ENCODE peak calls at places on chromosome X, in seven cellular contexts. One of them, this sample, is unnamed.

GRCh38 chrX:103275947-103276567 is 493 bp downstream of the TCEAL5 start:
- DNase-seq in Calu3: no peak
- DNase-seq in mammary epithelial cell: no peak
- DNase-seq in dorsolateral prefrontal cortex: no peak
- DNase-seq in CD14-positive monocyte: no peak
- DNase-seq in endothelial cell of umbilical vein: no peak
- DNase-seq in astrocyte of the spinal cord: no peak
- DNase-seq in this sample: no peak

GRCh38 chrX:17553451-17553850 is 178.5 kb downstream of the NHS start:
- DNase-seq in Calu3: peak
- DNase-seq in endothelial cell of umbilical vein: peak
- DNase-seq in CD14-positive monocyte: no peak
- DNase-seq in dorsolateral prefrontal cortex: no peak
- DNase-seq in astrocyte of the spinal cord: peak
- DNase-seq in mammary epithelial cell: peak
- DNase-seq in this sample: peak

GRCh38 chrX:118975831-118976598 is 1.6 kb downstream of the LONRF3 start:
- DNase-seq in dorsolateral prefrontal cortex: peak
- DNase-seq in Calu3: peak
- DNase-seq in CD14-positive monocyte: peak
- DNase-seq in astrocyte of the spinal cord: no peak
- DNase-seq in endothelial cell of umbilical vein: peak
- DNase-seq in mammary epithelial cell: no peak
- DNase-seq in this sample: no peak

GRCh38 chrX:23478561-23478960 is 143.9 kb downstream of the PTCHD1 start:
- DNase-seq in endothelial cell of umbilical vein: no peak
- DNase-seq in astrocyte of the spinal cord: no peak
- DNase-seq in dorsolateral prefrontal cortex: no peak
- DNase-seq in CD14-positive monocyte: no peak
- DNase-seq in Calu3: no peak
- DNase-seq in mammary epithelial cell: no peak
- DNase-seq in this sample: no peak

GRCh38 chrX:65920620-65921019 is 119.3 kb downstream of the VSIG4 start:
- DNase-seq in dorsolateral prefrontal cortex: no peak
- DNase-seq in endothelial cell of umbilical vein: no peak
- DNase-seq in Calu3: no peak
- DNase-seq in CD14-positive monocyte: no peak
- DNase-seq in mammary epithelial cell: peak
- DNase-seq in astrocyte of the spinal cord: no peak
- DNase-seq in this sample: no peak

GRCh38 chrX:27086221-27086620 is 376.9 kb downstream of the PPP4R3C start:
- DNase-seq in astrocyte of the spinal cord: no peak
- DNase-seq in Calu3: no peak
- DNase-seq in mammary epithelial cell: no peak
- DNase-seq in endothelial cell of umbilical vein: no peak
- DNase-seq in CD14-positive monocyte: no peak
- DNase-seq in dorsolateral prefrontal cortex: no peak
- DNase-seq in this sample: no peak

GRCh38 chrX:40340116-40340515 is 240.7 kb upstream of the ATP6AP2 start:
- DNase-seq in dorsolateral prefrontal cortex: no peak
- DNase-seq in astrocyte of the spinal cord: no peak
- DNase-seq in Calu3: no peak
- DNase-seq in CD14-positive monocyte: no peak
- DNase-seq in endothelial cell of umbilical vein: no peak
- DNase-seq in mammary epithelial cell: no peak
- DNase-seq in this sample: no peak

GRCh38 chrX:133586443-133586842 is 171.2 kb upstream of the GPC4 start:
- DNase-seq in mammary epithelial cell: no peak
- DNase-seq in dorsolateral prefrontal cortex: no peak
- DNase-seq in endothelial cell of umbilical vein: no peak
- DNase-seq in Calu3: no peak
- DNase-seq in CD14-positive monocyte: no peak
- DNase-seq in astrocyte of the spinal cord: no peak
- DNase-seq in this sample: no peak

GRCh38 chrX:12563121-12563520 is 228.1 kb upstream of the PRPS2 start:
- DNase-seq in endothelial cell of umbilical vein: no peak
- DNase-seq in Calu3: no peak
- DNase-seq in dorsolateral prefrontal cortex: no peak
- DNase-seq in CD14-positive monocyte: no peak
- DNase-seq in astrocyte of the spinal cord: no peak
- DNase-seq in mammary epithelial cell: peak
- DNase-seq in this sample: peak

GRCh38 chrX:130625381-130625780 is 223.6 kb downstream of the RBMX2 start:
- DNase-seq in mammary epithelial cell: no peak
- DNase-seq in Calu3: no peak
- DNase-seq in CD14-positive monocyte: no peak
- DNase-seq in endothelial cell of umbilical vein: no peak
- DNase-seq in astrocyte of the spinal cord: peak
- DNase-seq in dorsolateral prefrontal cortex: no peak
- DNase-seq in this sample: no peak

GRCh38 chrX:100687546-100687945 is 43.5 kb downstream of the SRPX2 start:
- DNase-seq in astrocyte of the spinal cord: no peak
- DNase-seq in dorsolateral prefrontal cortex: no peak
- DNase-seq in CD14-positive monocyte: no peak
- DNase-seq in mammary epithelial cell: no peak
- DNase-seq in Calu3: no peak
- DNase-seq in endothelial cell of umbilical vein: no peak
- DNase-seq in this sample: no peak

GRCh38 chrX:151695583-151695930 is 299 bp downstream of the PRRG3 start:
- DNase-seq in CD14-positive monocyte: no peak
- DNase-seq in mammary epithelial cell: no peak
- DNase-seq in dorsolateral prefrontal cortex: no peak
- DNase-seq in endothelial cell of umbilical vein: no peak
- DNase-seq in astrocyte of the spinal cord: no peak
- DNase-seq in Calu3: no peak
- DNase-seq in this sample: no peak

GRCh38 chrX:53674581-53674980 is 11.9 kb downstream of the HUWE1 start:
- DNase-seq in CD14-positive monocyte: no peak
- DNase-seq in Calu3: no peak
- DNase-seq in endothelial cell of umbilical vein: no peak
- DNase-seq in dorsolateral prefrontal cortex: no peak
- DNase-seq in mammary epithelial cell: no peak
- DNase-seq in astrocyte of the spinal cord: no peak
- DNase-seq in this sample: no peak

GRCh38 chrX:22155126-22155525 is 117.6 kb upstream of the CBLL2 start:
- DNase-seq in astrocyte of the spinal cord: no peak
- DNase-seq in mammary epithelial cell: no peak
- DNase-seq in CD14-positive monocyte: no peak
- DNase-seq in endothelial cell of umbilical vein: no peak
- DNase-seq in dorsolateral prefrontal cortex: no peak
- DNase-seq in Calu3: no peak
- DNase-seq in this sample: no peak

GRCh38 chrX:75181721-75182120 is 25.6 kb upstream of the ABCB7 start:
- DNase-seq in mammary epithelial cell: peak
- DNase-seq in dorsolateral prefrontal cortex: no peak
- DNase-seq in astrocyte of the spinal cord: peak
- DNase-seq in CD14-positive monocyte: no peak
- DNase-seq in endothelial cell of umbilical vein: no peak
- DNase-seq in Calu3: no peak
- DNase-seq in this sample: peak

GRCh38 chrX:154082396-154083133 is 15.0 kb downstream of the MECP2 start:
- DNase-seq in endothelial cell of umbilical vein: peak
- DNase-seq in astrocyte of the spinal cord: peak
- DNase-seq in CD14-positive monocyte: no peak
- DNase-seq in Calu3: no peak
- DNase-seq in dorsolateral prefrontal cortex: no peak
- DNase-seq in mammary epithelial cell: peak
- DNase-seq in this sample: peak

GRCh38 chrX:21479695-21480280 is 105.6 kb downstream of the CNKSR2 start:
- DNase-seq in astrocyte of the spinal cord: peak
- DNase-seq in dorsolateral prefrontal cortex: no peak
- DNase-seq in mammary epithelial cell: peak
- DNase-seq in endothelial cell of umbilical vein: peak
- DNase-seq in Calu3: peak
- DNase-seq in CD14-positive monocyte: no peak
- DNase-seq in this sample: peak

DNA sequence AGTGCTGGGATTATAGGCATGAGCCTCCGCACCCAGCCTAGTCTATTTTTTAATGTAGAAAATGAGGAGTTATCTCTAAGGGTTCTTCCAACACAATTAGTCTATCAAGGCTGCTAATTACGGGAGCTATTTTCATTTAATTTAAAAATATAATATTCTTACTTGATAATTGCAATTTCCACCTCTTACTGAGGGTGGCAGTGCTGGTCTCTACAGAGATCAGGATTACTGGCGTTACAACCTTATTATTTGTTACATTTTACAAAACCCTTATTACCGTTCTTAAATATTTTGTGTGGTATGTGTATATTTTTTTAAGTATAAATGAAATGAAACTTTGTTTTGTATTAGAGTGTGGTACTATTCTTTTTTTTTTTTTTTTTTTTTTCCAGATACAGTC is 17.6 kb upstream of the GK start:
- DNase-seq in astrocyte of the spinal cord: no peak
- DNase-seq in mammary epithelial cell: no peak
- DNase-seq in Calu3: peak
- DNase-seq in dorsolateral prefrontal cortex: no peak
- DNase-seq in endothelial cell of umbilical vein: peak
- DNase-seq in CD14-positive monocyte: no peak
- DNase-seq in this sample: no peak
- TF ChIP-seq CTCF in astrocyte of the spinal cord: peak
- TF ChIP-seq CTCF in mammary epithelial cell: peak
- TF ChIP-seq CTCF in Calu3: no peak
- TF ChIP-seq CTCF in dorsolateral prefrontal cortex: no peak
- TF ChIP-seq CTCF in endothelial cell of umbilical vein: no peak
- TF ChIP-seq CTCF in CD14-positive monocyte: peak
- TF ChIP-seq CTCF in this sample: peak

GRCh38 chrX:38260231-38260630 is 39.6 kb upstream of the SRPX start:
- DNase-seq in dorsolateral prefrontal cortex: no peak
- DNase-seq in astrocyte of the spinal cord: peak
- DNase-seq in mammary epithelial cell: no peak
- DNase-seq in Calu3: peak
- DNase-seq in CD14-positive monocyte: no peak
- DNase-seq in endothelial cell of umbilical vein: peak
- DNase-seq in this sample: no peak
- TF ChIP-seq CTCF in dorsolateral prefrontal cortex: no peak
- TF ChIP-seq CTCF in astrocyte of the spinal cord: peak
- TF ChIP-seq CTCF in mammary epithelial cell: peak
- TF ChIP-seq CTCF in Calu3: peak
- TF ChIP-seq CTCF in CD14-positive monocyte: peak
- TF ChIP-seq CTCF in endothelial cell of umbilical vein: peak
- TF ChIP-seq CTCF in this sample: peak

GRCh38 chrX:137423241-137423640 is 142.7 kb upstream of the ZIC3 start:
- DNase-seq in endothelial cell of umbilical vein: no peak
- DNase-seq in CD14-positive monocyte: no peak
- DNase-seq in dorsolateral prefrontal cortex: no peak
- DNase-seq in Calu3: no peak
- DNase-seq in mammary epithelial cell: no peak
- DNase-seq in astrocyte of the spinal cord: no peak
- DNase-seq in this sample: no peak

GRCh38 chrX:137424679-137425078 is 141.2 kb upstream of the ZIC3 start:
- DNase-seq in dorsolateral prefrontal cortex: no peak
- DNase-seq in mammary epithelial cell: no peak
- DNase-seq in Calu3: no peak
- DNase-seq in astrocyte of the spinal cord: no peak
- DNase-seq in CD14-positive monocyte: no peak
- DNase-seq in endothelial cell of umbilical vein: no peak
- DNase-seq in this sample: no peak

GRCh38 chrX:137427813-137428212 is 138.1 kb upstream of the ZIC3 start:
- DNase-seq in endothelial cell of umbilical vein: no peak
- DNase-seq in CD14-positive monocyte: no peak
- DNase-seq in Calu3: no peak
- DNase-seq in dorsolateral prefrontal cortex: no peak
- DNase-seq in astrocyte of the spinal cord: peak
- DNase-seq in mammary epithelial cell: no peak
- DNase-seq in this sample: no peak

GRCh38 chrX:137427061-137427778 is 138.7 kb upstream of the ZIC3 start:
- DNase-seq in astrocyte of the spinal cord: no peak
- DNase-seq in CD14-positive monocyte: no peak
- DNase-seq in endothelial cell of umbilical vein: no peak
- DNase-seq in mammary epithelial cell: no peak
- DNase-seq in Calu3: no peak
- DNase-seq in dorsolateral prefrontal cortex: no peak
- DNase-seq in this sample: no peak

DNA sequence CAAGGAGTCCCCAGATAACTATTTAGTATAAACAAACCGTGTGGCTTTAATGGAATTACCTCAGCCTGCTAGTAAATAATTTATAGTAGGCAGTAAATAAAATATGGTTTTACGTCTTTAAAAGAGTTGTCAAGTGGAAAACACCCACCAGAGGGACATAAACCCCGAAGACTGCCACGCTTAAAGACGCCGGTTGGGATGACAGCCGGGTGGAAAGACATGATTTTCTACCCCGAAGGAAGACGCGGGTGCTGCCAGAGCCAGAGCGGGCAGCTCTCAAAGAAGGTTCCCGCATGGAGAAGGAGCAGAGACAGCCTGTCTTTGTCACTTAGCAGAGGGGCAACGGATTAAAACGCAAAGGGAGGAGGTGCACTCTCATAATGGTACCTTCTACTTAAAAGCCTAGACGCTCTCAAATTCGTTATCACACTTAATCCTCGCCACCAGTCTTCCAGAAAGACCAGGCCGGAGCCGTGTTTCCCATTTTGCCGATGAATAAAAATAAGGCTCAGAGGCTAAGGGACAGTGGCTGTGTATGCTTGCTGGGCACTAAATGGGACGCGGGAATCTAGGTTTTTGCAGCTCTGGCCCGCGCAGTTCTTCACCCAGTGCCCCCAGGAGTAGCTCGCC is 140.5 kb upstream of the ZIC3 start:
- DNase-seq in endothelial cell of umbilical vein: no peak
- DNase-seq in dorsolateral prefrontal cortex: no peak
- DNase-seq in Calu3: no peak
- DNase-seq in astrocyte of the spinal cord: no peak
- DNase-seq in CD14-positive monocyte: no peak
- DNase-seq in mammary epithelial cell: no peak
- DNase-seq in this sample: no peak
- TF ChIP-seq CTCF in endothelial cell of umbilical vein: no peak
- TF ChIP-seq CTCF in dorsolateral prefrontal cortex: no peak
- TF ChIP-seq CTCF in Calu3: no peak
- TF ChIP-seq CTCF in astrocyte of the spinal cord: no peak
- TF ChIP-seq CTCF in CD14-positive monocyte: no peak
- TF ChIP-seq CTCF in mammary epithelial cell: no peak
- TF ChIP-seq CTCF in this sample: no peak

GRCh38 chrX:108322243-108322642 is 116.0 kb downstream of the COL4A6 start:
- DNase-seq in astrocyte of the spinal cord: no peak
- DNase-seq in CD14-positive monocyte: no peak
- DNase-seq in mammary epithelial cell: no peak
- DNase-seq in dorsolateral prefrontal cortex: no peak
- DNase-seq in Calu3: no peak
- DNase-seq in endothelial cell of umbilical vein: no peak
- DNase-seq in this sample: no peak

DNA sequence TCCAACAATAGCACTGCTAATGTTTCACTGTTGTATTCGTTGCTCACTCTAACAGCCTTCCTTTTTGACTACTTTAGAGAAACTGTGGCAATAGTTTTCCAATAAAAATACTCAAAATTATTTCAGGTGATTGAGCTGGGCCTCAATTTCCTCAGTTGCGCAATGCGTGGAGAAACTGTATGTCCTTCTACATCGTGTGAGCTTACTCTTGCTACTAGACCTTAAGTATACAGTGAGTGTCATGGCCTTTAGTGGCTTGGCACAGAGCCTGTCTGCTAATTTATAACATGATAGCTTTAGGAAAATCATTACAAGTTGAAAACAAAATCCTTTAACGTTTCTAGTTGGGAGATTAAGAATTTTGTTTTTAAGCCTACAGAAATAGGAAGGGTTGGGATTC is 114.5 kb downstream of the COL4A6 start:
- DNase-seq in mammary epithelial cell: no peak
- DNase-seq in astrocyte of the spinal cord: no peak
- DNase-seq in dorsolateral prefrontal cortex: no peak
- DNase-seq in Calu3: no peak
- DNase-seq in CD14-positive monocyte: no peak
- DNase-seq in endothelial cell of umbilical vein: no peak
- DNase-seq in this sample: no peak
- TF ChIP-seq CTCF in mammary epithelial cell: no peak
- TF ChIP-seq CTCF in astrocyte of the spinal cord: no peak
- TF ChIP-seq CTCF in dorsolateral prefrontal cortex: no peak
- TF ChIP-seq CTCF in Calu3: no peak
- TF ChIP-seq CTCF in CD14-positive monocyte: no peak
- TF ChIP-seq CTCF in endothelial cell of umbilical vein: no peak
- TF ChIP-seq CTCF in this sample: no peak